ENCODE peak calls at places on chromosomes 16 and 17, in six cellular contexts. One of them, this sample, is unnamed.

GRCh38 chr17:6435968-6436367 is 1.0 kb upstream of the AIPL1 start:
- DNase-seq in mesenteric fat pad: no peak
- DNase-seq in activated T-helper 1 cell treated with anti-CD3 and anti-CD28 coated beads, Interleukin-2, amount 50 U/mL, for 16 hours: peak
- DNase-seq in heart left ventricle: peak
- DNase-seq in fibroblast of mammary gland: peak
- DNase-seq in AG08396: peak
- DNase-seq in this sample: no peak

GRCh38 chr17:46983782-46984181 is 4.7 kb upstream of the RPRML start:
- DNase-seq in mesenteric fat pad: no peak
- DNase-seq in activated T-helper 1 cell treated with anti-CD3 and anti-CD28 coated beads, Interleukin-2, amount 50 U/mL, for 16 hours: no peak
- DNase-seq in heart left ventricle: no peak
- DNase-seq in fibroblast of mammary gland: no peak
- DNase-seq in AG08396: no peak
- DNase-seq in this sample: no peak

GRCh38 chr17:6439951-6440350 is 4.3 kb upstream of the PIMREG start:
- DNase-seq in mesenteric fat pad: no peak
- DNase-seq in activated T-helper 1 cell treated with anti-CD3 and anti-CD28 coated beads, Interleukin-2, amount 50 U/mL, for 16 hours: no peak
- DNase-seq in heart left ventricle: no peak
- DNase-seq in fibroblast of mammary gland: no peak
- DNase-seq in AG08396: no peak
- DNase-seq in this sample: no peak

GRCh38 chr17:17812211-17813054 is 24.4 kb downstream of the SREBF1 start:
- DNase-seq in mesenteric fat pad: no peak
- DNase-seq in activated T-helper 1 cell treated with anti-CD3 and anti-CD28 coated beads, Interleukin-2, amount 50 U/mL, for 16 hours: peak
- DNase-seq in heart left ventricle: peak
- DNase-seq in fibroblast of mammary gland: peak
- DNase-seq in AG08396: peak
- DNase-seq in this sample: peak

GRCh38 chr17:71080937-71081336 is 911.6 kb downstream of the KCNJ2 start:
- DNase-seq in mesenteric fat pad: no peak
- DNase-seq in activated T-helper 1 cell treated with anti-CD3 and anti-CD28 coated beads, Interleukin-2, amount 50 U/mL, for 16 hours: no peak
- DNase-seq in heart left ventricle: no peak
- DNase-seq in fibroblast of mammary gland: no peak
- DNase-seq in AG08396: no peak
- DNase-seq in this sample: no peak

GRCh38 chr16:3135120-3135715 is 389 bp downstream of the ZNF213 start:
- DNase-seq in mesenteric fat pad: no peak
- DNase-seq in activated T-helper 1 cell treated with anti-CD3 and anti-CD28 coated beads, Interleukin-2, amount 50 U/mL, for 16 hours: no peak
- DNase-seq in heart left ventricle: no peak
- DNase-seq in fibroblast of mammary gland: no peak
- DNase-seq in AG08396: no peak
- DNase-seq in this sample: no peak

GRCh38 chr16:57044931-57045693 is 47.3 kb upstream of the CPNE2 start:
- DNase-seq in mesenteric fat pad: no peak
- DNase-seq in activated T-helper 1 cell treated with anti-CD3 and anti-CD28 coated beads, Interleukin-2, amount 50 U/mL, for 16 hours: no peak
- DNase-seq in heart left ventricle: no peak
- DNase-seq in fibroblast of mammary gland: no peak
- DNase-seq in AG08396: no peak
- DNase-seq in this sample: no peak

GRCh38 chr17:80512233-80512632 is 32.4 kb upstream of the RPTOR start:
- DNase-seq in mesenteric fat pad: no peak
- DNase-seq in activated T-helper 1 cell treated with anti-CD3 and anti-CD28 coated beads, Interleukin-2, amount 50 U/mL, for 16 hours: no peak
- DNase-seq in heart left ventricle: no peak
- DNase-seq in fibroblast of mammary gland: peak
- DNase-seq in AG08396: peak
- DNase-seq in this sample: no peak

GRCh38 chr17:78774956-78775571 is 7.0 kb downstream of the CYTH1 start:
- DNase-seq in mesenteric fat pad: no peak
- DNase-seq in activated T-helper 1 cell treated with anti-CD3 and anti-CD28 coated beads, Interleukin-2, amount 50 U/mL, for 16 hours: peak
- DNase-seq in heart left ventricle: no peak
- DNase-seq in fibroblast of mammary gland: no peak
- DNase-seq in AG08396: no peak
- DNase-seq in this sample: peak

GRCh38 chr17:75853410-75853809 is 1.7 kb downstream of the WBP2 start:
- DNase-seq in mesenteric fat pad: no peak
- DNase-seq in activated T-helper 1 cell treated with anti-CD3 and anti-CD28 coated beads, Interleukin-2, amount 50 U/mL, for 16 hours: no peak
- DNase-seq in heart left ventricle: no peak
- DNase-seq in fibroblast of mammary gland: peak
- DNase-seq in AG08396: peak
- DNase-seq in this sample: no peak

GRCh38 chr17:4520060-4520880 is 21.6 kb downstream of the SPNS2 start:
- DNase-seq in mesenteric fat pad: no peak
- DNase-seq in activated T-helper 1 cell treated with anti-CD3 and anti-CD28 coated beads, Interleukin-2, amount 50 U/mL, for 16 hours: no peak
- DNase-seq in heart left ventricle: no peak
- DNase-seq in fibroblast of mammary gland: no peak
- DNase-seq in AG08396: no peak
- DNase-seq in this sample: no peak

GRCh38 chr16:83852774-83853173 is 45.0 kb downstream of the HSBP1 start:
- DNase-seq in mesenteric fat pad: no peak
- DNase-seq in activated T-helper 1 cell treated with anti-CD3 and anti-CD28 coated beads, Interleukin-2, amount 50 U/mL, for 16 hours: no peak
- DNase-seq in heart left ventricle: no peak
- DNase-seq in fibroblast of mammary gland: no peak
- DNase-seq in AG08396: no peak
- DNase-seq in this sample: no peak

GRCh38 chr17:81121841-81122733 is 43.2 kb upstream of the PVALEF start:
- DNase-seq in mesenteric fat pad: no peak
- DNase-seq in activated T-helper 1 cell treated with anti-CD3 and anti-CD28 coated beads, Interleukin-2, amount 50 U/mL, for 16 hours: no peak
- DNase-seq in heart left ventricle: no peak
- DNase-seq in fibroblast of mammary gland: no peak
- DNase-seq in AG08396: no peak
- DNase-seq in this sample: no peak

GRCh38 chr16:80788016-80788415 is 16.4 kb downstream of the CDYL2 start:
- DNase-seq in mesenteric fat pad: no peak
- DNase-seq in activated T-helper 1 cell treated with anti-CD3 and anti-CD28 coated beads, Interleukin-2, amount 50 U/mL, for 16 hours: no peak
- DNase-seq in heart left ventricle: no peak
- DNase-seq in fibroblast of mammary gland: peak
- DNase-seq in AG08396: peak
- DNase-seq in this sample: no peak

GRCh38 chr17:11899494-11899893 is 97.8 kb downstream of the ZNF18 start:
- DNase-seq in mesenteric fat pad: no peak
- DNase-seq in activated T-helper 1 cell treated with anti-CD3 and anti-CD28 coated beads, Interleukin-2, amount 50 U/mL, for 16 hours: no peak
- DNase-seq in heart left ventricle: peak
- DNase-seq in fibroblast of mammary gland: no peak
- DNase-seq in AG08396: no peak
- DNase-seq in this sample: no peak

GRCh38 chr17:81582341-81582740 is 30.2 kb upstream of the FAAP100 start:
- DNase-seq in mesenteric fat pad: no peak
- DNase-seq in activated T-helper 1 cell treated with anti-CD3 and anti-CD28 coated beads, Interleukin-2, amount 50 U/mL, for 16 hours: no peak
- DNase-seq in heart left ventricle: no peak
- DNase-seq in fibroblast of mammary gland: peak
- DNase-seq in AG08396: no peak
- DNase-seq in this sample: no peak

GRCh38 chr16:29743827-29744531 is 1.8 kb downstream of the C16orf54 start:
- DNase-seq in mesenteric fat pad: no peak
- DNase-seq in activated T-helper 1 cell treated with anti-CD3 and anti-CD28 coated beads, Interleukin-2, amount 50 U/mL, for 16 hours: peak
- DNase-seq in heart left ventricle: no peak
- DNase-seq in fibroblast of mammary gland: no peak
- DNase-seq in AG08396: no peak
- DNase-seq in this sample: no peak

GRCh38 chr16:47774661-47775060 is 313.5 kb downstream of the PHKB start:
- DNase-seq in mesenteric fat pad: no peak
- DNase-seq in activated T-helper 1 cell treated with anti-CD3 and anti-CD28 coated beads, Interleukin-2, amount 50 U/mL, for 16 hours: no peak
- DNase-seq in heart left ventricle: no peak
- DNase-seq in fibroblast of mammary gland: peak
- DNase-seq in AG08396: no peak
- DNase-seq in this sample: no peak

GRCh38 chr17:41781404-41782110 is 5.0 kb downstream of the JUP start:
- DNase-seq in mesenteric fat pad: no peak
- DNase-seq in activated T-helper 1 cell treated with anti-CD3 and anti-CD28 coated beads, Interleukin-2, amount 50 U/mL, for 16 hours: no peak
- DNase-seq in heart left ventricle: peak
- DNase-seq in fibroblast of mammary gland: no peak
- DNase-seq in AG08396: no peak
- DNase-seq in this sample: no peak

GRCh38 chr16:2778692-2778958 is 1.5 kb upstream of the ELOB start:
- DNase-seq in mesenteric fat pad: no peak
- DNase-seq in activated T-helper 1 cell treated with anti-CD3 and anti-CD28 coated beads, Interleukin-2, amount 50 U/mL, for 16 hours: no peak
- DNase-seq in heart left ventricle: no peak
- DNase-seq in fibroblast of mammary gland: no peak
- DNase-seq in AG08396: no peak
- DNase-seq in this sample: no peak

GRCh38 chr17:15348030-15348429 is 6.6 kb upstream of the TEKT3 start:
- DNase-seq in mesenteric fat pad: no peak
- DNase-seq in activated T-helper 1 cell treated with anti-CD3 and anti-CD28 coated beads, Interleukin-2, amount 50 U/mL, for 16 hours: no peak
- DNase-seq in heart left ventricle: no peak
- DNase-seq in fibroblast of mammary gland: peak
- DNase-seq in AG08396: no peak
- DNase-seq in this sample: no peak

GRCh38 chr17:30476726-30477082 is 504 bp upstream of the GOSR1 start:
- DNase-seq in mesenteric fat pad: no peak
- DNase-seq in activated T-helper 1 cell treated with anti-CD3 and anti-CD28 coated beads, Interleukin-2, amount 50 U/mL, for 16 hours: no peak
- DNase-seq in heart left ventricle: no peak
- DNase-seq in fibroblast of mammary gland: peak
- DNase-seq in AG08396: no peak
- DNase-seq in this sample: no peak

GRCh38 chr16:89924925-89925307 is 1.8 kb downstream of the TUBB3 start:
- DNase-seq in mesenteric fat pad: no peak
- DNase-seq in activated T-helper 1 cell treated with anti-CD3 and anti-CD28 coated beads, Interleukin-2, amount 50 U/mL, for 16 hours: no peak
- DNase-seq in heart left ventricle: no peak
- DNase-seq in fibroblast of mammary gland: no peak
- DNase-seq in AG08396: no peak
- DNase-seq in this sample: no peak

GRCh38 chr17:80481284-80482057 is 5.1 kb upstream of the NPTX1 start:
- DNase-seq in mesenteric fat pad: no peak
- DNase-seq in activated T-helper 1 cell treated with anti-CD3 and anti-CD28 coated beads, Interleukin-2, amount 50 U/mL, for 16 hours: no peak
- DNase-seq in heart left ventricle: no peak
- DNase-seq in fibroblast of mammary gland: no peak
- DNase-seq in AG08396: no peak
- DNase-seq in this sample: no peak

GRCh38 chr17:497587-498034 is 145.0 kb upstream of the RPH3AL start:
- DNase-seq in mesenteric fat pad: no peak
- DNase-seq in activated T-helper 1 cell treated with anti-CD3 and anti-CD28 coated beads, Interleukin-2, amount 50 U/mL, for 16 hours: no peak
- DNase-seq in heart left ventricle: no peak
- DNase-seq in fibroblast of mammary gland: no peak
- DNase-seq in AG08396: no peak
- DNase-seq in this sample: no peak

GRCh38 chr17:65677932-65678331 is 116.5 kb upstream of the AXIN2 start:
- DNase-seq in mesenteric fat pad: no peak
- DNase-seq in activated T-helper 1 cell treated with anti-CD3 and anti-CD28 coated beads, Interleukin-2, amount 50 U/mL, for 16 hours: no peak
- DNase-seq in heart left ventricle: no peak
- DNase-seq in fibroblast of mammary gland: peak
- DNase-seq in AG08396: peak
- DNase-seq in this sample: no peak

GRCh38 chr17:65023791-65024190 is 32.7 kb downstream of the GNA13 start:
- DNase-seq in mesenteric fat pad: no peak
- DNase-seq in activated T-helper 1 cell treated with anti-CD3 and anti-CD28 coated beads, Interleukin-2, amount 50 U/mL, for 16 hours: no peak
- DNase-seq in heart left ventricle: no peak
- DNase-seq in fibroblast of mammary gland: no peak
- DNase-seq in AG08396: no peak
- DNase-seq in this sample: no peak

GRCh38 chr16:11966173-11966572 is 1.2 kb downstream of the TNFRSF17 start:
- DNase-seq in mesenteric fat pad: no peak
- DNase-seq in activated T-helper 1 cell treated with anti-CD3 and anti-CD28 coated beads, Interleukin-2, amount 50 U/mL, for 16 hours: no peak
- DNase-seq in heart left ventricle: no peak
- DNase-seq in fibroblast of mammary gland: no peak
- DNase-seq in AG08396: no peak
- DNase-seq in this sample: no peak

GRCh38 chr16:29697391-29697790 is 18.4 kb downstream of the QPRT start:
- DNase-seq in mesenteric fat pad: no peak
- DNase-seq in activated T-helper 1 cell treated with anti-CD3 and anti-CD28 coated beads, Interleukin-2, amount 50 U/mL, for 16 hours: no peak
- DNase-seq in heart left ventricle: no peak
- DNase-seq in fibroblast of mammary gland: no peak
- DNase-seq in AG08396: no peak
- DNase-seq in this sample: no peak

GRCh38 chr16:7938175-7938574 is 605.5 kb downstream of the RBFOX1 start:
- DNase-seq in mesenteric fat pad: no peak
- DNase-seq in activated T-helper 1 cell treated with anti-CD3 and anti-CD28 coated beads, Interleukin-2, amount 50 U/mL, for 16 hours: no peak
- DNase-seq in heart left ventricle: no peak
- DNase-seq in fibroblast of mammary gland: no peak
- DNase-seq in AG08396: no peak
- DNase-seq in this sample: no peak

GRCh38 chr17:38885044-38885727 is 15.3 kb downstream of the LASP1 start:
- DNase-seq in mesenteric fat pad: no peak
- DNase-seq in activated T-helper 1 cell treated with anti-CD3 and anti-CD28 coated beads, Interleukin-2, amount 50 U/mL, for 16 hours: no peak
- DNase-seq in heart left ventricle: no peak
- DNase-seq in fibroblast of mammary gland: no peak
- DNase-seq in AG08396: no peak
- DNase-seq in this sample: no peak

GRCh38 chr17:12619444-12620199 is 46.1 kb upstream of the MYOCD start:
- DNase-seq in mesenteric fat pad: no peak
- DNase-seq in activated T-helper 1 cell treated with anti-CD3 and anti-CD28 coated beads, Interleukin-2, amount 50 U/mL, for 16 hours: no peak
- DNase-seq in heart left ventricle: no peak
- DNase-seq in fibroblast of mammary gland: peak
- DNase-seq in AG08396: no peak
- DNase-seq in this sample: no peak

GRCh38 chr17:59516451-59516850 is 49.0 kb upstream of the DHX40 start:
- DNase-seq in mesenteric fat pad: peak
- DNase-seq in activated T-helper 1 cell treated with anti-CD3 and anti-CD28 coated beads, Interleukin-2, amount 50 U/mL, for 16 hours: no peak
- DNase-seq in heart left ventricle: no peak
- DNase-seq in fibroblast of mammary gland: no peak
- DNase-seq in AG08396: no peak
- DNase-seq in this sample: no peak